ENCODE peak calls at places on chromosomes 5 and 9, in four cellular contexts. M, W, A and I are unnamed samples.

GRCh38 chr9:6034954-6035353 is 19.5 kb upstream of the RANBP6 start:
- DNase-seq in M (no peak), W (no peak), A (no peak), I (no peak)

GRCh38 chr9:99824378-99825157 is 2.9 kb downstream of the NR4A3 start:
- DNase-seq in M (no peak), W (peak; percentile 61), A (no peak), I (no peak)

GRCh38 chr5:60323596-60323995 is 376.4 kb downstream of the DEPDC1B start:
- DNase-seq in M (no peak), W (no peak), A (no peak), I (no peak)

GRCh38 chr5:100828756-100829342 is 74.2 kb downstream of the ST8SIA4 start:
- DNase-seq in M (no peak), W (no peak), A (no peak), I (no peak)

GRCh38 chr9:37126214-37126788 is 5.9 kb downstream of the ZCCHC7 start:
- DNase-seq in M (no peak), W (no peak), A (no peak), I (no peak)

GRCh38 chr9:3751125-3751758 is 225.4 kb upstream of the RFX3 start:
- DNase-seq in M (no peak), W (no peak), A (no peak), I (no peak)

GRCh38 chr5:130666462-130666861 is 498.6 kb downstream of the HINT1 start:
- DNase-seq in M (no peak), W (no peak), A (no peak), I (no peak)

GRCh38 chr5:17206021-17206420 is 11.4 kb upstream of the BASP1 start:
- DNase-seq in M (no peak), W (no peak), A (no peak), I (no peak)

GRCh38 chr9:86041331-86041741 is 58.0 kb downstream of the GOLM1 start:
- DNase-seq in M (peak; percentile 22), W (no peak), A (no peak), I (no peak)

GRCh38 chr9:94740191-94740874 is 13.8 kb downstream of the AOPEP start:
- DNase-seq in M (no peak), W (no peak), A (no peak), I (no peak)

GRCh38 chr9:108994695-108995094 is 18.6 kb downstream of the CTNNAL1 start:
- DNase-seq in M (no peak), W (no peak), A (no peak), I (no peak)

GRCh38 chr5:154755361-154756202 is at the start of gene LARP1:
- DNase-seq in M (no peak), W (no peak), A (no peak), I (no peak)